ENCODE peak calls at places on chromosomes 5 and 9, in six cellular contexts. M is transverse colon, K is GM23248, J is colonic mucosa, I is A549, G is uterus. W is an unnamed sample. For H3K4me1, the result is how much of the 10 kb centered on the place peaks cover.

GRCh38 chr9:95920024-95920423 is 44.5 kb downstream of the ERCC6L2 start:
- DNase-seq in M (no peak), I (no peak), G (no peak), J (no peak), K (no peak), W (no peak)

GRCh38 chr9:4859035-4859434 is 66.3 kb downstream of the RCL1 start:
- DNase-seq in I (no peak), K (no peak), M (no peak), J (no peak), G (no peak), W (no peak)

GRCh38 chr5:163385276-163385675 is 52.1 kb upstream of the CCNG1 start:
- DNase-seq in J (no peak), K (peak), G (no peak), M (no peak), I (no peak), W (no peak)

GRCh38 chr5:1661831-1662558 is 137.6 kb downstream of the MRPL36 start:
- DNase-seq in M (no peak), K (no peak), I (no peak), J (no peak), G (no peak), W (no peak)

GRCh38 chr5:168295574-168296201 is 4.2 kb downstream of the WWC1 start:
- DNase-seq in I (peak), G (no peak), J (no peak), M (no peak), K (peak), W (no peak)

GRCh38 chr9:104608336-104608735 is 2.9 kb upstream of the OR13C2 start:
- DNase-seq in K (peak), M (no peak), G (no peak), I (no peak), J (no peak), W (no peak)

GRCh38 chr5:16930487-16930886 is 5.6 kb downstream of the MYO10 start:
- DNase-seq in K (no peak), G (no peak), J (no peak), I (no peak), M (no peak), W (no peak)

GRCh38 chr5:109920736-109921135 is 231.0 kb downstream of the MAN2A1 start:
- DNase-seq in J (no peak), G (no peak), K (no peak), I (no peak), M (no peak), W (no peak)

GRCh38 chr9:95040106-95040505 is 277.4 kb downstream of the FANCC start:
- DNase-seq in K (no peak), M (no peak), G (no peak), I (no peak), J (no peak), W (no peak)

GRCh38 chr5:180869587-180869986 is 8.5 kb upstream of the ZFP62 start:
- DNase-seq in M (peak), J (no peak), G (no peak), I (no peak), K (no peak), W (no peak)

GRCh38 chr5:38837416-38837815 is 8.4 kb upstream of the OSMR start:
- DNase-seq in J (no peak), M (no peak), G (no peak), I (no peak), K (peak), W (no peak)

GRCh38 chr9:97759611-97760288 is 62.6 kb upstream of the XPA start:
- DNase-seq in I (peak), G (no peak), K (peak), J (no peak), M (no peak), W (no peak)

GRCh38 chr5:140246378-140247122 is 56.4 kb downstream of the PFDN1 start:
- DNase-seq in K (peak), M (no peak), J (no peak), I (no peak), G (peak), W (peak)
- H3K4me1 ChIP-seq in K (under half), M (under half), J (under half), I (under half), G (under half), W (half or more)

GRCh38 chr5:170387775-170388174 is 1.4 kb downstream of the KCNMB1 start:
- DNase-seq in I (no peak), J (no peak), M (no peak), G (peak), K (no peak), W (no peak)
- H3K4me3 ChIP-seq in I (no peak), J (no peak), M (no peak), G (peak), K (no peak), W (peak)

GRCh38 chr9:80233102-80233843 is 661.5 kb downstream of the TLE4 start:
- DNase-seq in J (no peak), M (no peak), K (no peak), G (no peak), I (no peak), W (no peak)
- H3K27ac ChIP-seq in J (no peak), M (no peak), K (no peak), G (no peak), I (no peak), W (no peak)

GRCh38 chr9:77954619-77955018 is 77.0 kb downstream of the GNAQ start:
- DNase-seq in M (no peak), G (no peak), J (no peak), I (no peak), K (no peak), W (no peak)
- H3K4me1 ChIP-seq in M (under half), G (under half), J (under half), I (under half), K (under half), W (half or more)

GRCh38 chr5:177361418-177362101 is 3.8 kb downstream of the RGS14 start:
- DNase-seq in G (no peak), K (no peak), J (no peak), I (no peak), M (no peak), W (no peak)

GRCh38 chr5:177362871-177363507 is 5.3 kb downstream of the RGS14 start:
- DNase-seq in M (peak), G (peak), J (peak), I (peak), K (peak), W (peak)

GRCh38 chr5:177363565-177363964 is 5.8 kb downstream of the RGS14 start:
- DNase-seq in G (no peak), I (no peak), J (no peak), M (no peak), K (no peak), W (no peak)

GRCh38 chr5:177364159-177364962 is 6.6 kb downstream of the RGS14 start:
- DNase-seq in M (no peak), K (peak), I (no peak), J (no peak), G (no peak), W (no peak)

GRCh38 chr5:177362102-177362868 is 4.6 kb downstream of the RGS14 start:
- DNase-seq in G (no peak), I (no peak), J (no peak), M (no peak), K (no peak), W (no peak)
- H3K4me3 ChIP-seq in G (peak), I (peak), J (peak), M (no peak), K (no peak), W (peak)

GRCh38 chr9:69180200-69180599 is 6.1 kb downstream of the TJP2 start:
- DNase-seq in G (no peak), M (no peak), K (no peak), I (no peak), J (no peak), W (no peak)
- H3K27ac ChIP-seq in G (peak), M (peak), K (peak), I (peak), J (peak), W (no peak)

W was measured in heart right ventricle.